ENCODE peak calls at places on chromosomes 13 and 19, in four cellular contexts. One of them, this sample, is unnamed.

GRCh38 chr13:82654851-82655517 is 1227.3 kb downstream of the SLITRK1 start:
- DNase-seq in Karpas-422: no peak
- DNase-seq in T-cell: no peak
- DNase-seq in neuronal stem cell: no peak
- DNase-seq in this sample: no peak

GRCh38 chr19:56141416-56141992 is 417 bp downstream of the ZNF444 start:
- DNase-seq in T-cell: peak
- DNase-seq in Karpas-422: peak
- DNase-seq in neuronal stem cell: no peak
- DNase-seq in this sample: no peak

GRCh38 chr13:48233097-48233885 is at the start of gene ITM2B:
- DNase-seq in Karpas-422: peak
- DNase-seq in T-cell: peak
- DNase-seq in neuronal stem cell: peak
- DNase-seq in this sample: peak

GRCh38 chr19:21603431-21604153 is 98.2 kb downstream of the ZNF429 start:
- DNase-seq in T-cell: no peak
- DNase-seq in neuronal stem cell: no peak
- DNase-seq in Karpas-422: peak
- DNase-seq in this sample: no peak

GRCh38 chr13:113557013-113557412 is 27.5 kb upstream of the TFDP1 start:
- DNase-seq in Karpas-422: no peak
- DNase-seq in neuronal stem cell: no peak
- DNase-seq in T-cell: no peak
- DNase-seq in this sample: no peak

GRCh38 chr19:23777216-23777615 is 18.5 kb upstream of the ZNF681 start:
- DNase-seq in T-cell: no peak
- DNase-seq in neuronal stem cell: no peak
- DNase-seq in Karpas-422: no peak
- DNase-seq in this sample: no peak

GRCh38 chr13:94120878-94121277 is 358.6 kb downstream of the DCT start:
- DNase-seq in neuronal stem cell: no peak
- DNase-seq in T-cell: no peak
- DNase-seq in Karpas-422: no peak
- DNase-seq in this sample: no peak

GRCh38 chr13:111080642-111081041 is 34.5 kb upstream of the ARHGEF7 start:
- DNase-seq in neuronal stem cell: no peak
- DNase-seq in Karpas-422: no peak
- DNase-seq in T-cell: no peak
- DNase-seq in this sample: no peak

GRCh38 chr19:39372941-39373340 is 18.0 kb downstream of the PAF1 start:
- DNase-seq in Karpas-422: no peak
- DNase-seq in neuronal stem cell: no peak
- DNase-seq in T-cell: no peak
- DNase-seq in this sample: no peak

GRCh38 chr19:51096473-51097165 is 11.6 kb downstream of the CTU1 start:
- DNase-seq in T-cell: no peak
- DNase-seq in neuronal stem cell: no peak
- DNase-seq in Karpas-422: peak
- DNase-seq in this sample: no peak

GRCh38 chr19:6866646-6867255 is 20.6 kb upstream of the ADGRE1 start:
- DNase-seq in T-cell: no peak
- DNase-seq in neuronal stem cell: no peak
- DNase-seq in Karpas-422: no peak
- DNase-seq in this sample: no peak

GRCh38 chr19:34990578-34991192 is 9.4 kb upstream of the GRAMD1A start:
- DNase-seq in Karpas-422: no peak
- DNase-seq in neuronal stem cell: no peak
- DNase-seq in T-cell: no peak
- DNase-seq in this sample: no peak

GRCh38 chr19:46356670-46357055 is 9.8 kb downstream of the PPP5C start:
- DNase-seq in T-cell: no peak
- DNase-seq in neuronal stem cell: no peak
- DNase-seq in Karpas-422: no peak
- DNase-seq in this sample: no peak

GRCh38 chr19:28331596-28331995 is 881.4 kb downstream of the UQCRFS1 start:
- DNase-seq in T-cell: no peak
- DNase-seq in Karpas-422: no peak
- DNase-seq in neuronal stem cell: no peak
- DNase-seq in this sample: no peak

GRCh38 chr19:13834308-13834790 is 39.1 kb downstream of the ZSWIM4 start:
- DNase-seq in T-cell: no peak
- DNase-seq in Karpas-422: peak
- DNase-seq in neuronal stem cell: no peak
- DNase-seq in this sample: no peak

GRCh38 chr13:99258210-99258860 is at the start of gene GPR18:
- DNase-seq in T-cell: peak
- DNase-seq in neuronal stem cell: no peak
- DNase-seq in Karpas-422: peak
- DNase-seq in this sample: no peak

GRCh38 chr19:48490980-48491792 is 20.4 kb downstream of the LMTK3 start:
- DNase-seq in Karpas-422: peak
- DNase-seq in T-cell: peak
- DNase-seq in neuronal stem cell: no peak
- DNase-seq in this sample: peak

GRCh38 chr19:56261145-56261544 is 11.4 kb upstream of the EDDM13 start:
- DNase-seq in Karpas-422: no peak
- DNase-seq in T-cell: no peak
- DNase-seq in neuronal stem cell: no peak
- DNase-seq in this sample: no peak

GRCh38 chr13:67554296-67554695 is 324.2 kb upstream of the PCDH9 start:
- DNase-seq in Karpas-422: no peak
- DNase-seq in T-cell: no peak
- DNase-seq in neuronal stem cell: no peak
- DNase-seq in this sample: no peak

GRCh38 chr19:16208847-16209246 is 11.1 kb downstream of the AP1M1 start:
- DNase-seq in neuronal stem cell: no peak
- DNase-seq in T-cell: no peak
- DNase-seq in Karpas-422: no peak
- DNase-seq in this sample: no peak

GRCh38 chr13:20525144-20525600 is 485 bp downstream of the CRYL1 start:
- DNase-seq in neuronal stem cell: peak
- DNase-seq in T-cell: no peak
- DNase-seq in Karpas-422: no peak
- DNase-seq in this sample: no peak

GRCh38 chr13:98386632-98387031 is 190.3 kb downstream of the STK24 start:
- DNase-seq in neuronal stem cell: no peak
- DNase-seq in Karpas-422: no peak
- DNase-seq in T-cell: no peak
- DNase-seq in this sample: no peak

GRCh38 chr19:11196406-11197287 is 698 bp downstream of the KANK2 start:
- DNase-seq in neuronal stem cell: no peak
- DNase-seq in Karpas-422: no peak
- DNase-seq in T-cell: no peak
- DNase-seq in this sample: no peak

GRCh38 chr19:4523306-4524110 is 5.2 kb upstream of the PLIN4 start:
- DNase-seq in neuronal stem cell: no peak
- DNase-seq in Karpas-422: peak
- DNase-seq in T-cell: no peak
- DNase-seq in this sample: no peak

GRCh38 chr19:9818734-9819589 is at the start of gene FBXL12:
- DNase-seq in neuronal stem cell: peak
- DNase-seq in Karpas-422: peak
- DNase-seq in T-cell: peak
- DNase-seq in this sample: peak

GRCh38 chr19:29757551-29757950 is 42.5 kb upstream of the C19orf12 start:
- DNase-seq in neuronal stem cell: no peak
- DNase-seq in T-cell: no peak
- DNase-seq in Karpas-422: no peak
- DNase-seq in this sample: no peak

GRCh38 chr13:60329221-60329983 is 67.6 kb upstream of the TDRD3 start:
- DNase-seq in T-cell: no peak
- DNase-seq in Karpas-422: peak
- DNase-seq in neuronal stem cell: peak
- DNase-seq in this sample: peak

This sample was measured in NCI-H2171.